ENCODE peak calls at places on chromosome 20, in eight cellular contexts. O is lower lobe of right lung, B is IMR-90, C is psoas muscle, H is endodermal cell, Y is colonic mucosa, D is GM12878, X is mammary epithelial cell. K is an unnamed sample. For H3K36me3, the result is how much of the 10 kb centered on the place peaks cover.

GRCh38 chr20:51019598-51020592 is 3.0 kb downstream of the KCNG1 start:
- DNase-seq in O (no peak), B (no peak), C (no peak), H (no peak), Y (no peak), D (no peak), X (peak), K (no peak)

GRCh38 chr20:56223352-56223751 is 25.2 kb upstream of the MC3R start:
- DNase-seq in O (no peak), B (no peak), C (no peak), H (no peak), Y (no peak), D (no peak), X (peak), K (no peak)

GRCh38 chr20:15919118-15919517 is 654.1 kb downstream of the KIF16B start:
- DNase-seq in O (no peak), B (no peak), C (no peak), H (no peak), Y (no peak), D (no peak), X (no peak), K (no peak)

GRCh38 chr20:48603819-48604405 is 223.9 kb downstream of the PREX1 start:
- DNase-seq in O (peak), B (no peak), C (peak), H (no peak), Y (no peak), D (no peak), X (no peak), K (no peak)

GRCh38 chr20:22663528-22664025 is 79.2 kb upstream of the FOXA2 start:
- DNase-seq in O (no peak), B (no peak), C (no peak), H (peak), Y (no peak), D (no peak), X (no peak), K (no peak)

GRCh38 chr20:63706852-63707557 is 771 bp downstream of the ARFRP1 start:
- DNase-seq in O (peak), B (peak), C (peak), H (peak), Y (peak), D (no peak), X (peak), K (no peak)

GRCh38 chr20:62997626-62998025 is 9.1 kb downstream of the BHLHE23 start:
- DNase-seq in O (no peak), B (no peak), C (no peak), H (no peak), Y (no peak), D (no peak), X (no peak), K (no peak)

GRCh38 chr20:18005170-18005989 is 36.6 kb downstream of the MGME1 start:
- DNase-seq in O (no peak), B (no peak), C (no peak), H (peak), Y (no peak), D (peak), X (no peak), K (no peak)

GRCh38 chr20:60921021-60921622 is 330.9 kb upstream of the CDH4 start:
- DNase-seq in O (peak), B (peak), C (peak), H (peak), Y (no peak), D (no peak), X (peak), K (no peak)

GRCh38 chr20:37873909-37874308 is 29.0 kb upstream of the VSTM2L start:
- DNase-seq in O (no peak), B (no peak), C (no peak), H (no peak), Y (no peak), D (no peak), X (no peak), K (no peak)

GRCh38 chr20:63025534-63026331 is 19.0 kb upstream of the BHLHE23 start:
- DNase-seq in O (peak), B (peak), C (peak), H (no peak), Y (no peak), D (no peak), X (peak), K (peak)

GRCh38 chr20:14055127-14055742 is 59.9 kb downstream of the MACROD2 start:
- DNase-seq in O (no peak), B (peak), C (no peak), H (no peak), Y (peak), D (no peak), X (peak), K (peak)

GRCh38 chr20:658731-659291 is 5.8 kb upstream of the SRXN1 start:
- DNase-seq in O (no peak), B (no peak), C (no peak), H (peak), Y (no peak), D (no peak), X (no peak), K (no peak)

GRCh38 chr20:35091808-35092523 is 641 bp downstream of the TRPC4AP start:
- DNase-seq in O (no peak), B (peak), C (peak), H (no peak), Y (peak), D (no peak), X (no peak), K (no peak)

GRCh38 chr20:57620999-57621398 is 773 bp upstream of the ZBP1 start:
- DNase-seq in O (no peak), B (no peak), C (no peak), H (no peak), Y (peak), D (no peak), X (no peak), K (no peak)

GRCh38 chr20:15705975-15706374 is 867.3 kb downstream of the KIF16B start:
- DNase-seq in O (no peak), B (no peak), C (no peak), H (no peak), Y (no peak), D (no peak), X (no peak), K (no peak)

GRCh38 chr20:60113771-60114170 is 155.5 kb downstream of the CDH26 start:
- DNase-seq in O (no peak), B (no peak), C (no peak), H (no peak), Y (no peak), D (no peak), X (no peak), K (no peak)

GRCh38 chr20:17511401-17511800 is 19.8 kb downstream of the BFSP1 start:
- DNase-seq in O (no peak), B (no peak), C (no peak), H (no peak), Y (no peak), D (no peak), X (no peak), K (no peak)

GRCh38 chr20:63357921-63358905 is 2.9 kb downstream of the CHRNA4 start:
- DNase-seq in O (no peak), B (no peak), C (no peak), H (no peak), Y (no peak), D (no peak), X (no peak), K (no peak)

GRCh38 chr20:50019466-50020256 is 36.9 kb downstream of the SNAI1 start:
- DNase-seq in O (no peak), B (no peak), C (peak), H (peak), Y (no peak), D (no peak), X (peak), K (no peak)

GRCh38 chr20:1509237-1509636 is 18.0 kb upstream of the SIRPB2 start:
- DNase-seq in O (no peak), B (peak), C (no peak), H (peak), Y (no peak), D (no peak), X (peak), K (no peak)

GRCh38 chr20:51400051-51400926 is 142.2 kb downstream of the NFATC2 start:
- DNase-seq in O (no peak), B (no peak), C (no peak), H (no peak), Y (no peak), D (peak), X (no peak), K (no peak)

GRCh38 chr20:8518878-8519277 is 386.8 kb downstream of the PLCB1 start:
- DNase-seq in O (no peak), B (no peak), C (no peak), H (peak), Y (no peak), D (no peak), X (no peak), K (no peak)

GRCh38 chr20:561437-562231 is 18.0 kb upstream of the CSNK2A1 start:
- DNase-seq in O (no peak), B (peak), C (peak), H (peak), Y (peak), D (no peak), X (peak), K (no peak)

GRCh38 chr20:49534314-49534713 is 33.6 kb downstream of the PTGIS start:
- DNase-seq in O (no peak), B (peak), C (no peak), H (peak), Y (peak), D (peak), X (peak), K (no peak)

GRCh38 chr20:58231678-58232077 is 3.2 kb upstream of the ANKRD60 start:
- DNase-seq in O (no peak), B (peak), C (no peak), H (no peak), Y (no peak), D (no peak), X (no peak), K (no peak)

DNA sequence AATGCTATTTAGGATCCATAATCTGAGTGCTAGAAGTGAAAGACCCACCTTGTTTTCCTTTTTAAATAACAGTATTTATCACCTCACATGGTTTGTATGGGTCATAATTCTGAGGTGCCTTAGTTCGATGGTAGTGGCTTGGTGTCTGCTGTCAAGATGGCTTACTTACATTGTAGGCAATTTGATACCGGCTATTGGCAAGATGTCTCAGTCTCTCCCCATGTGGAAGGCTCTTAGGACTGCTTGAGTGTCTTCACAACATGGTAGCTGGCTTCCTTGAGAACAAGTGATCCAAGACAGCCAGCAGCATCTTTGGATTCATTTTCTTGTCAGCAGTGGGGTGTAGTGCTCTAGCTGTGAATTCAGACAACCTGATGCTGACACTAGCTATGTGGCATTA is 70.1 kb downstream of the CBFA2T2 start:
- DNase-seq in O (no peak), B (no peak), C (no peak), H (no peak), Y (no peak), D (no peak), X (no peak), K (no peak)
- H3K4me3 ChIP-seq in O (no peak), B (no peak), C (no peak), H (no peak), Y (no peak), D (no peak), X (no peak), K (no peak)

DNA sequence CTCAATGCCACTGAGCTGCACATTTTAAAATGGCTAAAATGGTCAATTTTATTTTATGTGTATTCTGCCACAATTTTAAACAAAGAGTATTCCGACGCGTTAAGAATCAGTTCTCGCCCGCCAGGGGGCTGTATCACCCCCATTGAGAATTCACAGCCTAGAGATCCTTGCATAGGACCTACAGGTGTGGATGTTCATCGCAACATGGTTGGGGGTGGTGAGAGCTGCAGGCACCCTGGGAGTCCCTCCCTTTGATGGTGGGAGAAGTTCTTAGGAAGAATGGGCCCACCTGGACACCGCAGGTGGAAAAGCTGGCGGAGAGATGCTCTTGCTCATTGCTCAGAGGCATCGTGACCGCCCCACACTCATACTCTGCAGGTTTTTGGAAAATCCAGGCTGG is 63.5 kb downstream of the SLC2A10 start:
- DNase-seq in O (no peak), B (no peak), C (no peak), H (peak), Y (no peak), D (no peak), X (no peak), K (no peak)
- TF ChIP-seq CTCF in O (no peak), B (no peak), C (no peak), H (peak), Y (no peak), D (no peak), X (no peak), K (no peak)

DNA sequence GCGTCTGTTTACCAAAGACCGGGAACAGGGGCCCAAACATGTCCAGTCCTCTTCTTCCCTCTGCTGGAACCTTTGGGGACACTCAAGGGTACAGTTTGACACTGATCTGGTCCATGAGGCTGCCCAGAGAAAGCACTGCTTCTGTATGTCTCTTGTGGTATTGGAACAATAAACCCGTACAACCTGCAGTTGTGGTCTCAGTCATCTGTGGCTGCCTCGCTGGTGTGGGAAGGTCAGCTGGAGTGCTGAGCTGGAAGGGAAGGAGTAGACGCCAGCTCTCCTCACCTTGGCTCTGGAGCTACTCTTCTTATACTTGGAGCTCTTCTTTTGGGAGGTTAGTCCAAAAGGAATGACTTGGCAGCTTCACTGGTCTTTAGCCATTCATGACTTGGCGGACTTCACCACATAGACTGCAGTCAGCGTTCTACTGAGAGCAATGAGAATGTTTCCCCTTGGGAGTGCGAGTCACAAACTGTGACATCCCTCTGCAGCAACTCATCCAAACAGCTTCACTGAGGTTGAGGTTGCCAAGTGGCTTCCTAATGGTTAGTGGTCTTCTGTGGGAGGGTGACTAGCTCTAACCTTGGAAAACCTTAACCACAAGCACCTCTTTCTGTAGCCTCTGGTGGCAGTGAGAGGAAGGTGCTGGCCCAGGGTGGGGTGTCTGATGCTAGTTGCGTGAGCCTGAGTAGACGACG is 81.2 kb downstream of the ASXL1 start:
- DNase-seq in O (no peak), B (peak), C (no peak), H (peak), Y (no peak), D (no peak), X (no peak), K (peak)
- H3K36me3 ChIP-seq in O (half or more), B (half or more), C (half or more), H (half or more), Y (under half), D (under half), X (under half), K (under half)

GRCh38 chr20:11918280-11918952 is 723 bp downstream of the BTBD3 start:
- DNase-seq in O (no peak), B (no peak), C (no peak), H (no peak), Y (no peak), D (no peak), X (no peak), K (no peak)

GRCh38 chr20:11921326-11921725 is 3.6 kb downstream of the BTBD3 start:
- DNase-seq in O (no peak), B (no peak), C (no peak), H (no peak), Y (no peak), D (no peak), X (no peak), K (no peak)

GRCh38 chr20:11919046-11919445 is 1.4 kb downstream of the BTBD3 start:
- DNase-seq in O (no peak), B (peak), C (no peak), H (no peak), Y (no peak), D (no peak), X (no peak), K (no peak)

GRCh38 chr20:11919571-11919970 is 1.9 kb downstream of the BTBD3 start:
- DNase-seq in O (no peak), B (no peak), C (no peak), H (no peak), Y (no peak), D (no peak), X (no peak), K (no peak)

DNA sequence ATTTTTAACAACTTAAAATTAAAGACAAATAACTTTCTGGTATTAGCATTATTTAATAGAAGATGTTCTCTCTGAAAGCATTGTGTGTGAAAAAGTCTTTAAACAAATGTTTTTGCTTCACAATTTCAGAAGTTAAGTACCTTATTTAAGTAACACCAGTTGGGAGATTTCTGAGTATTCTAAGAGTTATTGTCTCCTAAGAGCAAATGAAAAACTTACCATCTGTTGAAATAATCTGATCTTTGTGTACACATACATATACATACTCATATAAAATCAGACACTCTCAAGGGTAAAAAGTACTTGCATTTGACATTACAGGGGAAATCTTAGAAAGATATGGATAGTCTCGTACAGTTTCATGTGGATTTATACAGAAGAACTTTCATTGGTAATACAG is 2.4 kb downstream of the BTBD3 start:
- DNase-seq in O (no peak), B (no peak), C (no peak), H (no peak), Y (no peak), D (no peak), X (no peak), K (no peak)
- H3K4me3 ChIP-seq in O (peak), B (no peak), C (peak), H (no peak), Y (no peak), D (no peak), X (no peak), K (no peak)

DNA sequence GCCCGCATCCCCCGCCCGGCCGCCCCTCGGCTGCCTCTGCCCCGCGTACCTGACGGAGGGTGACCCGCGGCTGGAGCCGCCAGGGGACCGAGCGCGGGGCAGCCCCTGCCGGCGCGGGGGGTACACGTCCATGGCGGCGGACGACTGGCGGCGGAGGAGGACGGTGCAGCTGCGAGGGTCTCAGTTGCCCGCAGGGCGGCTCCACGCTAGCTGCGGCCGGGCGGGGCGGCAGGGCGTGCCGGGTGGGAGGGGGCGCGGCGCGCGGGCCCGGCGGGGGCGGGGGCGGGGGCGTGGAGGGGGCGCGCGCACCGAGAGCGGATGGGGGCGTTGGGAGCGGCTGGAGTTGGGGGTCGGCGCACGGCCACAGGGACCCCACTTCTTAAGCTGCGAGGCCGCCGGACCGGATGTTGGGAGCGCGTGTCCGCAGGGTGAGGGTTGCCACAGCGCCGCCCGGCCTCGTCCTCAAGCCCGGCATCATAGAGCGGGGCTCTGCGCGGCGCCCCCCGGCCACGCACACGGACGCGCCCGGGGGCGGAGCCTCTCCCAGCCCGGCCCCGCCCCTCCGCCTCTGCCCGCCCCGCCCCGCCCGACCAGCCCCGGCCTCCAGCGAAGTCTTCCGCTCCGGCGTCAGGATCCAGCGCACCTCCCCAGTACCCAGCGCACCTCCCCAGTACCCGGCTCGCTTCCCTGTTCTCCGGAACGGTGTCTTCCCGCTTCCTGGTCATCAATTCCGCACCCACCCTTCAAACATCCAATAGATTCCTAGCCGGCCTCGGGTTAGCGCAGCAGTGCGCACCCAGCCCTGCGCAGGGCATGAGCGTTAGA is at the start of gene DNAAF9:
- DNase-seq in O (peak), B (peak), C (peak), H (peak), Y (peak), D (no peak), X (peak), K (no peak)
- TF ChIP-seq CTCF in O (peak), B (peak), C (peak), H (peak), Y (no peak), D (no peak), X (no peak), K (peak)

K was measured in BJ.